ENCODE peak calls at places on chromosome 1, in seven cellular contexts. Q, A, F, I, B, Y and O are unnamed samples.

GRCh38 chr1:2520206-2520605 is 6.2 kb downstream of the PANK4 start:
- DNase-seq in I (no peak), B (no peak), F (no peak), Q (no peak), Y (no peak), A (no peak), O (no peak)

GRCh38 chr1:88731475-88731874 is 47.4 kb downstream of the PKN2 start:
- DNase-seq in I (peak; percentile 93), Y (peak; percentile 89), B (peak; percentile 33), A (peak; percentile 82), Q (no peak), F (peak; percentile 22), O (no peak)

GRCh38 chr1:6137758-6138157 is 42.4 kb downstream of the CHD5 start:
- DNase-seq in Q (no peak), B (no peak), A (no peak), F (no peak), Y (no peak), I (no peak), O (no peak)

GRCh38 chr1:171596705-171597104 is 25.3 kb upstream of the MYOCOS start:
- DNase-seq in B (no peak), Q (no peak), A (no peak), I (no peak), F (no peak), Y (no peak), O (no peak)

GRCh38 chr1:241356187-241356518 is 852 bp downstream of the RGS7 start:
- DNase-seq in F (no peak), I (no peak), Q (no peak), A (no peak), B (no peak), Y (no peak), O (no peak)

GRCh38 chr1:206583461-206584264 is 28.6 kb downstream of the EIF2D start:
- DNase-seq in Q (peak; percentile 78), Y (peak; percentile 86), B (peak; percentile 60), A (peak; percentile 57), I (peak; percentile 79), F (peak; percentile 82), O (no peak)

GRCh38 chr1:159845751-159846531 is 16.5 kb downstream of the VSIG8 start:
- DNase-seq in I (no peak), A (no peak), B (peak; percentile 40), F (peak; percentile 32), Q (no peak), Y (no peak), O (no peak)

GRCh38 chr1:155268630-155269029 is 4.7 kb downstream of the CLK2 start:
- DNase-seq in Q (no peak), Y (no peak), B (no peak), I (no peak), A (no peak), F (no peak), O (no peak)

GRCh38 chr1:170214980-170215910 is 69.5 kb downstream of the NTMT2 start:
- DNase-seq in B (no peak), Q (no peak), A (no peak), Y (no peak), I (peak; percentile 94), F (no peak), O (no peak)

GRCh38 chr1:71828431-71829012 is 453.8 kb downstream of the NEGR1 start:
- DNase-seq in Q (no peak), I (no peak), Y (no peak), B (no peak), F (peak; percentile 8), A (no peak), O (no peak)

GRCh38 chr1:18256318-18257235 is 149.0 kb downstream of the IGSF21 start:
- DNase-seq in Q (peak; percentile 92), I (peak; percentile 6), A (no peak), Y (peak; percentile 47), F (peak; percentile 38), B (peak; percentile 1), O (no peak)

GRCh38 chr1:170562644-170563338 is 30.8 kb downstream of the GORAB start:
- DNase-seq in Y (peak; percentile 95), Q (no peak), F (no peak), B (peak; percentile 89), A (peak; percentile 91), I (peak; percentile 98), O (no peak)

GRCh38 chr1:17011439-17012307 is at the start of gene ATP13A2:
- DNase-seq in Q (peak; percentile 92), F (peak; percentile 87), I (peak; percentile 46), A (peak; percentile 66), B (peak; percentile 69), Y (peak; percentile 90), O (no peak)

GRCh38 chr1:90717665-90718410 is 736 bp upstream of the BARHL2 start:
- DNase-seq in I (peak; percentile 14), F (peak; percentile 42), Q (peak; percentile 73), Y (no peak), B (no peak), A (peak; percentile 37), O (no peak)

GRCh38 chr1:119988316-119989067 is 81.0 kb downstream of the NOTCH2 start:
- DNase-seq in Q (no peak), F (no peak), Y (peak; percentile 34), A (no peak), I (no peak), B (no peak), O (no peak)

GRCh38 chr1:109237512-109237911 is 11.8 kb upstream of the CELSR2 start:
- DNase-seq in F (no peak), A (no peak), I (no peak), Y (no peak), Q (no peak), B (no peak), O (no peak)

GRCh38 chr1:178093958-178094751 is at the start of gene RASAL2:
- DNase-seq in F (peak; percentile 66), B (no peak), Q (peak; percentile 88), Y (peak; percentile 57), A (peak; percentile 67), I (peak; percentile 43), O (no peak)

GRCh38 chr1:35717911-35718476 is 690 bp downstream of the C1orf216 start:
- DNase-seq in F (peak; percentile 45), I (peak; percentile 73), A (peak; percentile 70), Q (peak; percentile 18), Y (peak; percentile 65), B (peak; percentile 16), O (no peak)

GRCh38 chr1:180098242-180098995 is 56.2 kb upstream of the QSOX1 start:
- DNase-seq in A (peak; percentile 73), F (no peak), I (peak; percentile 89), Q (no peak), B (peak; percentile 70), Y (peak; percentile 65), O (no peak)

GRCh38 chr1:29974345-29974744 is 738.0 kb downstream of the PTPRU start:
- DNase-seq in Q (no peak), I (peak; percentile 77), F (no peak), A (peak; percentile 47), Y (peak; percentile 91), B (peak; percentile 94), O (no peak)

GRCh38 chr1:53047737-53048344 is 14.2 kb upstream of the PODN start:
- DNase-seq in A (peak; percentile 71), F (no peak), B (peak; percentile 89), Q (peak; percentile 41), I (peak; percentile 90), Y (peak; percentile 91), O (no peak)

GRCh38 chr1:5746611-5747427 is 245.4 kb downstream of the NPHP4 start:
- DNase-seq in Y (no peak), F (no peak), B (no peak), Q (no peak), A (no peak), I (no peak), O (no peak)

GRCh38 chr1:78420185-78420584 is 70.6 kb upstream of the PTGFR start:
- DNase-seq in B (no peak), Q (no peak), I (peak; percentile 73), F (no peak), A (no peak), Y (no peak), O (no peak)

GRCh38 chr1:180815188-180815587 is 97.5 kb upstream of the KIAA1614 start:
- DNase-seq in B (no peak), Q (no peak), I (no peak), F (no peak), A (no peak), Y (no peak), O (no peak)

GRCh38 chr1:95041491-95042165 is 31.1 kb downstream of the ALG14 start:
- DNase-seq in F (peak; percentile 60), Y (peak; percentile 81), I (peak; percentile 93), B (peak; percentile 74), A (peak; percentile 79), Q (peak; percentile 71), O (no peak)

GRCh38 chr1:33343539-33343938 is 22.6 kb upstream of the A3GALT2 start:
- DNase-seq in F (no peak), A (no peak), Y (no peak), Q (no peak), I (peak; percentile 67), B (no peak), O (no peak)

GRCh38 chr1:113692824-113693431 is 66.4 kb downstream of the PHTF1 start:
- DNase-seq in A (no peak), B (no peak), Q (no peak), F (no peak), I (no peak), Y (no peak), O (no peak)
- H3K4me3 ChIP-seq in A (no peak overlapping the region), B (no peak overlapping the region), Q (no peak overlapping the region), F (no peak overlapping the region), I (no peak overlapping the region), Y (no peak overlapping the region), O (no peak overlapping the region)

DNA sequence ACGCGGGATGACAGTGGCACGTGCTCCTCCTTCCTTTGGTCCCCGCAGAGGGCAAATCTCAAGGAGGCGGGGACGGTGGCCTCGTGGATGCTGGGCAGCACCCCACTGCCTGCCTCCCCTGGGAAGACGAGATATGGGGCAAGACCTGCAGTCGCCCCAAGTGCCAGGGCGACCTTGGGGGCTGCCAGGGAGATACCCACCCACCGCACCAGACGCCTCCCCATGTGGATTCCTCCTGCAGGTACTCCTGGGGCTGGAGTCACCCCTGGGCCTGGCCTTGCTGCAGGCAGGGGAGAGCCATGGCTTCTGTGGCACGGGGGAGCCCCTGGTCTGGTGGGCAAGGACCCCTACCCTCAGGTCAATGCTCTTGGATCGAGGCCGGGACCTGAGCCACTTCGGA is 5.9 kb upstream of the AURKAIP1 start:
- DNase-seq in Y (no peak), A (no peak), I (no peak), Q (no peak), B (no peak), F (no peak), O (no peak)
- H3K4me3 ChIP-seq in Y (no peak overlapping the region), A (no peak overlapping the region), I (no peak overlapping the region), Q (no peak overlapping the region), B (no peak overlapping the region), F (no peak overlapping the region), O (no peak overlapping the region)

DNA sequence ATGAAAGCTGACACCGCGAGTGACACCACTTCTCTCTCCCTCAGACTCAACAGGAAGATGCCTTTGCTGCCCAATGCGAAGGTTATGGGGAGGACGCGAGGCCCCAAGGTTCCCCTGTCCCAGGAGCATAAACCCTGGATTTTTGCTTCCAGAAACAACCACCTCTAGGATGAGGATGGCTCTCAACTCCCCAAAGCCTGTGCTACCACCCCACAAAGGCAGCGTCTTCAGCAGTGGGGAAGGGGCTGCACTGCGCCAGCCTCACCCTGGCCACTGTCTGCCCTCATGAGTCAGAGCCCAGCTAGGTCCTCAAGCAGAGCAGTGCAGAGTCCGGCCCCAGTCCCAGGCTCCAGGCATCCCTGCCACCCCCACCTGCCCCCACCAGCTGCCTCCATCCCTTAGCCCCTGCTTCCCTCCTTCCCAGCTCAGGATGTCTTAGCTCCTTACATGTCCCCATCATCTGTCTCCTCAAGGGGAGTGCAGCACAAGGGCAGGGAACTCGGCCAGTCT is 6.9 kb upstream of the SRARP start:
- DNase-seq in A (no peak), I (no peak), B (no peak), Q (no peak), F (no peak), Y (no peak), O (no peak)
- H3K4me3 ChIP-seq in A (no peak overlapping the region), I (no peak overlapping the region), B (no peak overlapping the region), Q (no peak overlapping the region), F (no peak overlapping the region), Y (no peak overlapping the region), O (no peak overlapping the region)

GRCh38 chr1:79629414-79629813 is 622.9 kb upstream of the ADGRL4 start:
- DNase-seq in B (no peak), I (no peak), F (no peak), Q (no peak), Y (no peak), A (no peak), O (no peak)
- H3K4me3 ChIP-seq in B (no peak overlapping the region), I (no peak overlapping the region), F (no peak overlapping the region), Q (no peak overlapping the region), Y (no peak overlapping the region), A (no peak overlapping the region), O (no peak overlapping the region)